ENCODE peak calls at places on chromosomes 12 and 14, in six cellular contexts. U is fibroblast of lung, J is HFFc6, N is uterus, V is H9, Q is ascending aorta. I is an unnamed sample.

GRCh38 chr12:131223791-131224567 is 270.3 kb downstream of the ADGRD1 start:
- DNase-seq in U (no peak), J (no peak), N (no peak), V (peak), Q (no peak), I (no peak)

GRCh38 chr14:68146812-68147211 is 327.2 kb downstream of the RAD51B start:
- DNase-seq in U (peak), J (peak), N (no peak), V (no peak), Q (no peak), I (no peak)

GRCh38 chr12:32462908-32463307 is 63.5 kb downstream of the FGD4 start:
- DNase-seq in U (no peak), J (no peak), N (no peak), V (no peak), Q (no peak), I (no peak)

GRCh38 chr12:53078425-53079225 is 565 bp downstream of the SPRYD3 start:
- DNase-seq in U (peak), J (no peak), N (no peak), V (no peak), Q (no peak), I (no peak)

GRCh38 chr14:105939810-105940508 is 413.6 kb downstream of the TMEM121 start:
- DNase-seq in U (no peak), J (no peak), N (no peak), V (no peak), Q (no peak), I (no peak)

GRCh38 chr14:95255487-95255886 is 64.2 kb downstream of the CLMN start:
- DNase-seq in U (peak), J (no peak), N (peak), V (peak), Q (no peak), I (no peak)

GRCh38 chr14:55780156-55780946 is 200.3 kb downstream of the KTN1 start:
- DNase-seq in U (peak), J (peak), N (no peak), V (no peak), Q (peak), I (no peak)

GRCh38 chr14:72387727-72388126 is 455.5 kb downstream of the RGS6 start:
- DNase-seq in U (no peak), J (no peak), N (no peak), V (no peak), Q (no peak), I (no peak)

GRCh38 chr12:75892779-75893408 is 138.7 kb downstream of the PHLDA1 start:
- DNase-seq in U (peak), J (peak), N (no peak), V (no peak), Q (no peak), I (no peak)

GRCh38 chr14:57834961-57835360 is 30.9 kb downstream of the SLC35F4 start:
- DNase-seq in U (no peak), J (no peak), N (no peak), V (no peak), Q (no peak), I (no peak)

GRCh38 chr12:78330131-78330530 is 499.4 kb downstream of the NAV3 start:
- DNase-seq in U (no peak), J (no peak), N (no peak), V (no peak), Q (no peak), I (no peak)

GRCh38 chr12:15728118-15728598 is 61.0 kb downstream of the EPS8 start:
- DNase-seq in U (peak), J (peak), N (no peak), V (no peak), Q (no peak), I (no peak)

GRCh38 chr12:60174914-60175313 is 579.1 kb downstream of the SLC16A7 start:
- DNase-seq in U (peak), J (no peak), N (no peak), V (no peak), Q (no peak), I (no peak)

GRCh38 chr12:106112094-106112822 is 26.5 kb downstream of the NUAK1 start:
- DNase-seq in U (peak), J (peak), N (no peak), V (peak), Q (peak), I (no peak)

GRCh38 chr14:21894003-21894897 is 220.6 kb upstream of the OR4E1 start:
- DNase-seq in U (no peak), J (no peak), N (no peak), V (peak), Q (no peak), I (no peak)

GRCh38 chr14:103696027-103696402 is 19.2 kb downstream of the XRCC3 start:
- DNase-seq in U (no peak), J (no peak), N (no peak), V (no peak), Q (no peak), I (no peak)

GRCh38 chr12:71581206-71581605 is 82.4 kb downstream of the ZFC3H1 start:
- DNase-seq in U (peak), J (no peak), N (no peak), V (no peak), Q (no peak), I (no peak)

GRCh38 chr14:39203659-39204606 is 28.9 kb downstream of the PNN start:
- DNase-seq in U (no peak), J (no peak), N (no peak), V (peak), Q (no peak), I (no peak)

GRCh38 chr14:44897844-44898151 is 63.9 kb downstream of the KLHL28 start:
- DNase-seq in U (no peak), J (peak), N (no peak), V (no peak), Q (no peak), I (no peak)

GRCh38 chr14:75334191-75335051 is 55.8 kb downstream of the FOS start:
- DNase-seq in U (no peak), J (no peak), N (no peak), V (no peak), Q (peak), I (no peak)

GRCh38 chr12:115798309-115798917 is 479.1 kb downstream of the MED13L start:
- DNase-seq in U (no peak), J (no peak), N (no peak), V (no peak), Q (no peak), I (no peak)

GRCh38 chr14:81095539-81095938 is 125.2 kb downstream of the GTF2A1 start:
- DNase-seq in U (no peak), J (no peak), N (no peak), V (no peak), Q (no peak), I (no peak)

GRCh38 chr14:105217764-105218163 is 30.6 kb upstream of the BTBD6 start:
- DNase-seq in U (no peak), J (no peak), N (no peak), V (no peak), Q (no peak), I (no peak)

GRCh38 chr12:99027491-99027890 is 382.4 kb downstream of the APAF1 start:
- DNase-seq in U (no peak), J (no peak), N (no peak), V (no peak), Q (no peak), I (no peak)

GRCh38 chr14:36254020-36254614 is 66.3 kb downstream of the MBIP start:
- DNase-seq in U (peak), J (peak), N (no peak), V (peak), Q (no peak), I (no peak)

GRCh38 chr12:116123511-116124258 is 153.8 kb downstream of the MED13L start:
- DNase-seq in U (peak), J (peak), N (no peak), V (no peak), Q (no peak), I (no peak)

GRCh38 chr12:60052483-60052882 is 456.7 kb downstream of the SLC16A7 start:
- DNase-seq in U (peak), J (no peak), N (no peak), V (no peak), Q (no peak), I (no peak)

GRCh38 chr14:24272442-24272841 is 1.0 kb upstream of the RABGGTA start:
- DNase-seq in U (no peak), J (no peak), N (no peak), V (no peak), Q (no peak), I (no peak)

GRCh38 chr14:24274101-24274543 is 2.7 kb upstream of the RABGGTA start:
- DNase-seq in U (peak), J (no peak), N (no peak), V (no peak), Q (no peak), I (no peak)

GRCh38 chr14:24275524-24276139 is 4.2 kb upstream of the RABGGTA start:
- DNase-seq in U (no peak), J (no peak), N (no peak), V (peak), Q (no peak), I (no peak)

GRCh38 chr14:24271834-24272263 is 452 bp upstream of the RABGGTA start:
- DNase-seq in U (no peak), J (no peak), N (no peak), V (no peak), Q (no peak), I (no peak)

DNA sequence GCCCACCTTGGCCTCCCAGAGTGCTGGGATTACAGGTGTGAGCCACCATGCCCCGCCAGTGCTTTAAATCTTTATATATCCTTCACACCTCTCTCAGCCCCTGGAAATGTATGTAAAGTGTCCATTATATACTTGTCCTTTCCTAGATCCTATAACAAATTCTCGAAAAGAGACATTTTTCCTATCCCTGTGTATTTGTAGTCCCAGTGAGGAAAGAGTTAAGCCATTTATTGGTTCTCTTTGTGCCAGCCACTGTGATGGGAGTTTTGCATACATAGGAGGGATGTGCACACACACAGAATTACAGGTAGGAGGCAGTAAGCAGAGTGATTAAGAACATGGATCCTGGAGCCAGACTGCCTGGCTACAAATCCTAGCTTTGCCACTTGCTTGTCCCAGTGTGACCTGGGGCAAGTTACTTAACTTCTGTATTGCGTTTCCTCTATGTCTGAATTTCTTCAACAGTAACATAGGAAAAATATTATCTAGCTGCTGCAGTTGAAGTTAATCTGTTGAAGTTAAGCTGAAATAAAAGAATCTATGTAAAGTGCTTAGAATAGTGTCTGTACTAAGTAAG is 2.1 kb upstream of the RABGGTA start:
- DNase-seq in U (no peak), J (no peak), N (no peak), V (no peak), Q (no peak), I (no peak)
- TF ChIP-seq CTCF in U (no peak), J (peak), N (no peak), V (peak), Q (no peak), I (no peak)

DNA sequence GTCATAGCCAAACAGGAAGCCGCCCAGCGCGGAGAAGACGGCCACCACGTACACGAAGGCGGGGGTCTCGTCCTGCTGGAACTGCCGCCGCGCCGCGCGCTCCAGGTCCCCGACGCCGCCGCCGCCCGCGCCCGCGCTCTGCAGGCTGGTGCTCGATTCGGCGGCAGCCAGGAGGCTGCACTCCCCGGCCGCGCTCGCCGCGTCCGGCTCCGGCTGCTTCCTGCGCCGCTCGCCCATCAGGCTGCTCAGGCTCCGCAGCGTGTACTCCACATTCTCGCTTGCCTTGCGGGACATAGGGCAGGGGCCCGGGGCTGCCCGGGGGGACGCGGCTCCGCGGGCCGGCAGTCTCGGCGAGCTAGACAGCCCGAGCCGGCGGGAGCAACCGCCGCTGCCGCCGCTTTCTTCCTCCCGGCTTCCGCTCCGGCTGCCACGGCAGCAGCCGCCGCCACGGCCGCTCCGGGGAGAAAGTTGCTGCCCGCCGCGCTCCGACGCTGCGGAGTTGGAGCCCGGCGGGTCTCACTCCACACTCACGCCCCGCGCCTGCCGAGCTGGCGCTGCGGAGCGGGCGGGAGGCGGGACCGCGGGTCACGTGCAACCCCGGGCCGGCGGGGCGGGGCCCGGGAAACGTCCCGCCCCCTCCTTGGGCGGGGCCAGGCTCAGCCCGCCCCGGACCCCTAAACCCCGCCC is at the start of gene SLC2A13:
- DNase-seq in U (peak), J (peak), N (peak), V (peak), Q (peak), I (no peak)
- TF ChIP-seq CTCF in U (no peak), J (peak), N (no peak), V (no peak), Q (no peak), I (no peak)

GRCh38 chr14:91998667-91999570 is 40.9 kb downstream of the TRIP11 start:
- DNase-seq in U (no peak), J (no peak), N (no peak), V (no peak), Q (no peak), I (no peak)

GRCh38 chr14:91997492-91997891 is 42.4 kb downstream of the TRIP11 start:
- DNase-seq in U (peak), J (peak), N (no peak), V (no peak), Q (no peak), I (no peak)

DNA sequence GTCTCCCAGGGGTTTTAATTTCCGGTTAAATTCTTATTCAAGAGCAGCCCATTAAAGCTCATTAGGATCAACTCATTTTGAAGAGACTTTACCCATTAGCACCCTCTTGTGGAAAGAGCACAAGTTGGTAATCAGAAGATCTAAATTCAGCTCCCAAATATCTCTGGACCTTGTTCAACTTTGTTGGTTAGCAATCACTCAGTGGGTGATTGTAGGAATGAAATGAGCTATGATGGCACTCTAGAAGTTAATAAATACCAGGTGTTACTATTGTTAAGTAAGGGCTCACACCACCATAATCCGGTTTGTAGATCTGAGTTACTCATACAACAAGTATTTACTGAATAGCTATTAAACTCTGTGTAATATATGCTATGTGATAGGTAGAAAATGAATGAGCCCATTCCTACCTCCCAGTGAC is 42.9 kb downstream of the TRIP11 start:
- DNase-seq in U (peak), J (peak), N (no peak), V (no peak), Q (no peak), I (no peak)
- TF ChIP-seq CTCF in U (peak), J (peak), N (peak), V (peak), Q (peak), I (no peak)

GRCh38 chr14:100374891-100375272 is 51.7 kb downstream of the SLC25A47 start:
- DNase-seq in U (no peak), J (no peak), N (no peak), V (no peak), Q (no peak), I (no peak)

GRCh38 chr14:100375963-100376735 is 53.0 kb downstream of the SLC25A47 start:
- DNase-seq in U (peak), J (peak), N (peak), V (peak), Q (peak), I (peak)

GRCh38 chr14:100374270-100374669 is 51.1 kb downstream of the SLC25A47 start:
- DNase-seq in U (no peak), J (no peak), N (no peak), V (no peak), Q (no peak), I (no peak)

GRCh38 chr14:100375273-100375962 is 52.3 kb downstream of the SLC25A47 start:
- DNase-seq in U (peak), J (peak), N (peak), V (peak), Q (peak), I (peak)

DNA sequence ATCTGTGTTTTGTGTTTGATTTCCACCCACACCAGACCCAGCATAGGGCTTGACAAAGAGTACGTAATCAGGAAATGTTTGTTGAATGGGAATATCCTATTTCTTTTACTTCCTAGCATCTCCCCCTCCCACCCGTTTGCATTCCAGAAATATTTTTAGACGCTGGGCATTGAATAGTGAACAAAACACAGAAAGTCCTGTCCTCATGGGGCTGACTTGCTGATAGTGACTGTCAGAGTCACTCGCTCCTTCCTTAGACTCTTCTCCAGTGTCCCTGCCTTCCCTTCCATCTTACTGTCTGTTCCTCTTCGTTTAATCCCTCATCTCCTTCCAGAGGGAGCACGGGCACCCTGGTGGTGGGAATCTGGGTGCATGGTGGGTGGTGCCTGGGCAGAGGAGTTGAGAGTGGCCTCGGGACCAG is 53.6 kb downstream of the SLC25A47 start:
- DNase-seq in U (peak), J (peak), N (no peak), V (no peak), Q (no peak), I (no peak)
- TF ChIP-seq CTCF in U (no peak), J (peak), N (no peak), V (peak), Q (peak), I (no peak)

I was measured in esophagus squamous epithelium.